ENCODE peak calls at places on chromosomes 11 and 22, in ten cellular contexts. Y is HCEC 1CT; G is NCI-H1694 treated with DMSO at 0.1 percent for 48 hours; E is stimulated activated CD4-positive, alpha-beta T cell treated with anti-CD3 and anti-CD28 coated beads, TNF-alpha, amount 100 ng/mL, for 4 hours; R is lower lobe of right lung; J is AG04450; N is activated naive CD4-positive, alpha-beta T cell; A is ovary; V is NCI-H510A treated with DMSO at 0.1 percent for 48 hours; B is NCI-H1436. Q is an unnamed sample.

GRCh38 chr22:38228873-38229740 is 27.3 kb downstream of the MAFF start:
- DNase-seq in N (no peak), E (no peak), R (no peak), B (no peak), G (no peak), V (peak; percentile 9), J (no peak), A (no peak), Y (peak; percentile 54), Q (no peak)

GRCh38 chr11:128214263-128214662 is 373.1 kb downstream of the ETS1 start:
- DNase-seq in N (no peak), B (no peak), G (no peak), A (no peak), J (no peak), E (no peak), R (no peak), Y (no peak), V (no peak), Q (no peak)

GRCh38 chr11:103880968-103881367 is 155.5 kb upstream of the DDI1 start:
- DNase-seq in Y (no peak), N (no peak), V (no peak), G (no peak), B (no peak), J (no peak), E (no peak), A (no peak), R (no peak), Q (no peak)

GRCh38 chr11:86740628-86741488 is 59.5 kb upstream of the PRSS23 start:
- DNase-seq in B (no peak), E (no peak), J (peak; percentile 88), G (no peak), V (no peak), N (no peak), A (peak; percentile 63), R (no peak), Y (peak; percentile 98), Q (no peak)

GRCh38 chr11:116876656-116877055 is 39.2 kb upstream of the APOA1 start:
- DNase-seq in A (no peak), V (no peak), G (no peak), R (no peak), J (no peak), B (no peak), E (no peak), N (no peak), Y (no peak), Q (no peak)

GRCh38 chr11:680476-680875 is 14.5 kb downstream of the DEAF1 start:
- DNase-seq in V (no peak), E (no peak), A (no peak), B (no peak), N (no peak), J (no peak), R (no peak), Y (no peak), G (no peak), Q (no peak)

GRCh38 chr22:30327864-30328345 is 1.2 kb upstream of the TBC1D10A start:
- DNase-seq in N (no peak), V (peak; percentile 8), E (no peak), G (no peak), B (no peak), Y (no peak), A (no peak), J (no peak), R (no peak), Q (no peak)

GRCh38 chr11:64268687-64269379 is 15.6 kb downstream of the BAD start:
- DNase-seq in J (no peak), B (no peak), R (peak; percentile 84), E (no peak), Y (peak; percentile 65), V (peak; percentile 41), N (no peak), G (no peak), A (peak; percentile 90), Q (no peak)

GRCh38 chr11:32434387-32435151 is 770 bp downstream of the WT1 start:
- DNase-seq in A (peak; percentile 59), R (no peak), V (no peak), N (no peak), G (no peak), J (no peak), E (no peak), Y (no peak), B (no peak), Q (no peak)

GRCh38 chr22:19796169-19796568 is 35.6 kb downstream of the TBX1 start:
- DNase-seq in R (no peak), V (no peak), Y (no peak), J (no peak), G (no peak), B (no peak), A (no peak), E (no peak), N (no peak), Q (no peak)

Q was measured in activated effector memory CD4-positive, alpha-beta T cell treated with anti-CD3 and anti-CD28 coated beads, Interleukin-2, amount 50 U/mL, for 16 hours.